ENCODE peak calls at places on chromosomes 6 and 20, in seven cellular contexts. E is smooth muscle cell of the brain vasculature; C is iris pigment epithelial cell; H is kidney tubule cell; W is WTC11; Y is nephron progenitor cell; T is naive thymus-derived CD8-positive, alpha-beta T cell. X is an unnamed sample.

GRCh38 chr6:25652007-25652515 is at the start of gene SCGN:
- DNase-seq in E (peak; percentile 10), C (peak; percentile 53), H (peak; percentile 70), W (peak; percentile 85), Y (peak; percentile 88), T (peak; percentile 2), X (peak; percentile 2)

GRCh38 chr6:22892452-22892851 is 323.1 kb downstream of the HDGFL1 start:
- DNase-seq in E (peak; percentile 51), C (peak; percentile 98), H (peak; percentile 99), W (no peak), Y (no peak), T (no peak), X (no peak)

GRCh38 chr6:151096255-151096612 is 143.5 kb upstream of the AKAP12 start:
- DNase-seq in E (no peak), C (peak; percentile 21), H (no peak), W (no peak), Y (no peak), T (no peak), X (no peak)

GRCh38 chr6:15065603-15066002 is 180.3 kb upstream of the JARID2 start:
- DNase-seq in E (no peak), C (peak; percentile 63), H (no peak), W (no peak), Y (no peak), T (no peak), X (no peak)

GRCh38 chr20:33160681-33161080 is 7.3 kb upstream of the BPIFA2 start:
- DNase-seq in E (no peak), C (no peak), H (no peak), W (no peak), Y (no peak), T (no peak), X (no peak)

GRCh38 chr6:44925100-44925739 is 402.9 kb upstream of the RUNX2 start:
- DNase-seq in E (no peak), C (peak; percentile 36), H (peak; percentile 77), W (no peak), Y (no peak), T (peak; percentile 63), X (no peak)

GRCh38 chr6:4973972-4974885 is 29.6 kb downstream of the RPP40 start:
- DNase-seq in E (peak; percentile 32), C (peak; percentile 76), H (peak; percentile 4), W (peak; percentile 74), Y (peak; percentile 65), T (no peak), X (peak; percentile 13)

GRCh38 chr6:40328988-40329545 is 258.1 kb downstream of the LRFN2 start:
- DNase-seq in E (no peak), C (no peak), H (no peak), W (peak; percentile 59), Y (no peak), T (no peak), X (no peak)

GRCh38 chr20:62921119-62921687 is 5.1 kb downstream of the DIDO1 start:
- DNase-seq in E (no peak), C (peak; percentile 80), H (peak; percentile 75), W (peak; percentile 72), Y (peak; percentile 62), T (peak; percentile 63), X (no peak)

GRCh38 chr20:23503649-23504048 is 12.7 kb downstream of the CST8 start:
- DNase-seq in E (no peak), C (no peak), H (no peak), W (no peak), Y (no peak), T (no peak), X (no peak)

GRCh38 chr6:125745281-125746018 is 4.0 kb upstream of the HEY2 start:
- DNase-seq in E (no peak), C (no peak), H (peak; percentile 7), W (peak; percentile 52), Y (no peak), T (no peak), X (peak; percentile 64)

GRCh38 chr6:112691289-112691688 is 344.2 kb downstream of the RFPL4B start:
- DNase-seq in E (no peak), C (peak; percentile 95), H (peak; percentile 70), W (no peak), Y (no peak), T (no peak), X (no peak)

GRCh38 chr20:36541227-36542018 is at the start of gene MYL9:
- DNase-seq in E (no peak), C (peak; percentile 81), H (peak; percentile 48), W (peak; percentile 82), Y (peak; percentile 89), T (no peak), X (no peak)

X was measured in globus pallidus.